ENCODE peak calls at places on chromosomes 4 and X, in four cellular contexts. U, L, P and J are unnamed samples.

GRCh38 chrX:68307767-68308166 is 125.5 kb downstream of the OPHN1 start:
- DNase-seq in U (peak; percentile 96), L (no peak), P (no peak), J (no peak)

GRCh38 chrX:8868070-8868795 is 67.0 kb upstream of the FAM9A start:
- DNase-seq in U (peak; percentile 92), L (no peak), P (no peak), J (no peak)

GRCh38 chr4:156656911-156657310 is 314.7 kb downstream of the PDGFC start:
- DNase-seq in U (no peak), L (no peak), P (no peak), J (no peak)

GRCh38 chr4:83974111-83974789 is 438.3 kb downstream of the GPAT3 start:
- DNase-seq in U (peak; percentile 76), L (no peak), P (no peak), J (no peak)

GRCh38 chr4:108030332-108030731 is 40.6 kb downstream of the HADH start:
- DNase-seq in U (peak; percentile 39), L (peak; percentile 71), P (no peak), J (no peak)

GRCh38 chrX:16826207-16826606 is 39.9 kb downstream of the TXLNG start:
- DNase-seq in U (peak; percentile 54), L (peak; percentile 66), P (no peak), J (no peak)

GRCh38 chrX:24493740-24494543 is 28.9 kb downstream of the PDK3 start:
- DNase-seq in U (peak; percentile 50), L (peak; percentile 36), P (no peak), J (no peak)

GRCh38 chr4:108830509-108831244 is 67.8 kb upstream of the ETNPPL start:
- DNase-seq in U (no peak), L (peak; percentile 53), P (peak; percentile 33), J (peak; percentile 39)

GRCh38 chrX:2449135-2449886 is 51.5 kb downstream of the DHRSX start:
- DNase-seq in U (no peak), L (no peak), P (no peak), J (no peak)

GRCh38 chrX:72122621-72123275 is 9.0 kb downstream of the RTL5 start:
- DNase-seq in U (no peak), L (no peak), P (no peak), J (no peak)

GRCh38 chr4:37542749-37543148 is 143.4 kb downstream of the RELL1 start:
- DNase-seq in U (no peak), L (no peak), P (no peak), J (no peak)

GRCh38 chr4:150160473-150160872 is 82.2 kb downstream of the DCLK2 start:
- DNase-seq in U (no peak), L (no peak), P (no peak), J (no peak)

GRCh38 chr4:94961420-94961819 is 203.7 kb downstream of the BMPR1B start:
- DNase-seq in U (no peak), L (no peak), P (no peak), J (no peak)

GRCh38 chrX:145848451-145848850 is 30.8 kb downstream of the SLITRK2 start:
- DNase-seq in U (no peak), L (peak; percentile 20), P (no peak), J (no peak)

GRCh38 chr4:23930750-23931488 is 41.1 kb upstream of the PPARGC1A start:
- DNase-seq in U (no peak), L (peak; percentile 84), P (peak; percentile 87), J (peak; percentile 83)

GRCh38 chr4:88356771-88357170 is 21.9 kb upstream of the HERC6 start:
- DNase-seq in U (no peak), L (no peak), P (no peak), J (no peak)

GRCh38 chrX:79325263-79325958 is 41.7 kb downstream of the ITM2A start:
- DNase-seq in U (peak; percentile 5), L (no peak), P (no peak), J (no peak)

DNA sequence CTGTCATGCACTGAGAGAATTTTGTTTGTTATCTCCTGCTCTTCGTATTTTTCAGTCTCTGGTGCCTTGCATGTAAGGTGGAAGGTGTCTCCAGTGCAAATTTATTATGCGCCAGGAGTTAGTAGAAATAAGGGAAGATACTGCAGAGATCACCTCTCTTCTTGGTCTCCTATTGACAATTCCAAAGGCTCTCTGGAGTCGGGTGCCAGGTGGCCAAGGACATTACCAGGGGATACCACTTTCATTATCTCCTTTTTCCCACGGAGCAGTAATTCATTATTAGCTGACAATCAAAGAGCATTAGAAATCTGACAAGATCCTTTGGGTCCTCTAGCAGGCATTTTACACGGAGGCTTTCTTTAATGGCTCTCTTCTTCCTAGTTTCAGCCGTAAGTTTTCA is 26.0 kb downstream of the ADD1 start:
- DNase-seq in U (no peak), L (no peak), P (no peak), J (no peak)
- H3K4me1 ChIP-seq in U (peaks cover 6% of the 10 kb centered on the region), L (peaks cover 67% of the 10 kb centered on the region), P (peaks cover 98% of the 10 kb centered on the region), J (peaks cover 32% of the 10 kb centered on the region)

DNA sequence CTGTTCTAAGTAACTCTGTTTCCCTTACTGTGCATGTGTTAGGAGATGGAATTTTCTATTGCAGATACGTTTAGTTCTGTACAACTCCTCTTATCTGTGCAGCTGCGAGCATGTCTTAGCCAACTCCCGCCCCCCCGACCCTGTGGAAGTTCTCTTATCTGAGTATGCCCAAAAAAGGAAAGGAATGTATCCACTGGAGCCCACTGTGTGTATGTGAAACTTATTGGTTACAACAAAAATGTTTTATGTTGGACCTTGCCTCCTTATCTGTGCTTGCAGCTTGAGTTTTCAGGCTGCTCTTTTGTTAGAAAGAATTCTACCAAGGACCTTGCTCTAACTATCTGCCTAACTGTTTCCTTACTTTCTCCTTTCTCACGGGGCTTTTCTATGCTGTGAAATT is 24.2 kb upstream of the DCAF8L2 start:
- DNase-seq in U (no peak), L (peak; percentile 39), P (no peak), J (peak; percentile 4)
- H3K27ac ChIP-seq in U (no peak overlapping the region), L (peak overlapping the region; percentile 86), P (no peak overlapping the region), J (no peak overlapping the region)

GRCh38 chrX:39771089-39771488 is 326.7 kb downstream of the BCOR start:
- DNase-seq in U (no peak), L (no peak), P (no peak), J (no peak)

GRCh38 chrX:39772057-39772832 is 325.5 kb downstream of the BCOR start:
- DNase-seq in U (peak; percentile 75), L (peak; percentile 75), P (no peak), J (no peak)

GRCh38 chrX:39773150-39773549 is 324.6 kb downstream of the BCOR start:
- DNase-seq in U (no peak), L (no peak), P (no peak), J (no peak)

GRCh38 chrX:39774804-39775112 is 323.0 kb downstream of the BCOR start:
- DNase-seq in U (no peak), L (no peak), P (no peak), J (no peak)

DNA sequence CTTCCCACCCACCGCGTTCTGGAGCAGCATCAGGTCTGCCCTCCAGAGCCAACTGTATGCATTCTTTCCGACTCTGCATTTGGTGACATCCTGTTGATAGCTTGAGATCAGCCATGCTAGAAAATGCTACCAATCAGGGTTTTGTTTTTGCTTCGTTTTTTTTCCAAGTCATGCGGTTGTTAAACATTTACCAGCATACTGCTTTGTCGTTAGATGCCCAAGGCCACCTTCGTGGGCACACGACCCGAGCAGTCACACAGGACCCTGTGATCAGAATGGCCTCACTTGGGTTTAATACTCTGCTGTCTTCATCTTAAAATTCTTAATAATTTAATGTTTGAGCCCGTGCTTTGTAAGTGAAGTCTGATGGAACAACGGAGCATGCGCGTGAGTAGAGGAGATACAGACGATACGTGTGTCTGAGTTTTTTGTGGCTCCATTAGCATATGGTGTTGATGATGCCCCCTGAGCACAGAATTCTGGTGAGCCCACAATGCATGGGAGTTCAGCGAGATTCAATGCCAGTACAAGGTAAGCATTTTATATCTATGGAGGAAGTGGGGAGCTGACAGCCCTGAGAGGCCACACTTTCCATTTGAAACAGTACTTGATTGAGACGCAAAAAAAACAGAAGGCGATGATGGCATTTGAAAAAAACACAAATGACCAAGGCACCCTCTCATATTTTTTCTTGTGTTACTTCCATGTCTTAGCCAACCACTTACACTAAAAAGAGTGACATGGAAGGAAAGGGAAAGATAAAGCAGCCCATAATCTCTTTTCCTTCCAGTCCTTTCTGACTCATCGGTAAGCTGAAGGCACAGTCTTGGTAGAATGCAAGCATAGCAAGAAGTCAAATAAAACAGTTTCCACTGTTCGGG is 323.6 kb downstream of the BCOR start:
- DNase-seq in U (no peak), L (peak; percentile 61), P (no peak), J (no peak)
- H3K4me1 ChIP-seq in U (peaks cover 16% of the 10 kb centered on the region), L (peaks cover 26% of the 10 kb centered on the region), P (no peaks in the 10 kb centered on the region), J (peaks cover 10% of the 10 kb centered on the region)

DNA sequence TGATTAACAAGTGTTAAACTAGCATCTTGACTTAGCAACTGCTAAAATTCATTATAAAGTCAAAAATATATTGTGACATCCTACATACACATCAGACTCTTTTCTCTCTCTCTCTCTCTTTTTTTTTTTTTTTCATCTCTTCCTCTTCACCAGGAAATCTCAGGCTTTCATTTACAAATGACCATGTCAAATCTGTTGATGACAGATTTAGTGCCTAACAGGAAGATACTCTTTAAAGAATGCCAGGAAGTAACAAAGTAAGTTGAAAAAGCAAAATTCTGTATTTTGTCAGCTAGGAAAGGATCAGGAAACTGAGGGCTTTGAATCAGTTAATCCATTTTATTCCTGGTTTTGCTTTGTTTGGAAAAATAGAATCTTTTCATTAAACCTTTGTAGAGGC is 365.6 kb downstream of the PCDH7 start:
- DNase-seq in U (no peak), L (no peak), P (no peak), J (no peak)
- H3K27ac ChIP-seq in U (no peak overlapping the region), L (peak overlapping the region; percentile 8), P (no peak overlapping the region), J (peak overlapping the region; percentile 18)

GRCh38 chr4:3373468-3373867 is 68.3 kb upstream of the HGFAC start:
- DNase-seq in U (no peak), L (no peak), P (no peak), J (no peak)
- H3K4me1 ChIP-seq in U (peaks cover 4% of the 10 kb centered on the region), L (peaks cover 20% of the 10 kb centered on the region), P (peaks cover 17% of the 10 kb centered on the region), J (peaks cover 49% of the 10 kb centered on the region)

DNA sequence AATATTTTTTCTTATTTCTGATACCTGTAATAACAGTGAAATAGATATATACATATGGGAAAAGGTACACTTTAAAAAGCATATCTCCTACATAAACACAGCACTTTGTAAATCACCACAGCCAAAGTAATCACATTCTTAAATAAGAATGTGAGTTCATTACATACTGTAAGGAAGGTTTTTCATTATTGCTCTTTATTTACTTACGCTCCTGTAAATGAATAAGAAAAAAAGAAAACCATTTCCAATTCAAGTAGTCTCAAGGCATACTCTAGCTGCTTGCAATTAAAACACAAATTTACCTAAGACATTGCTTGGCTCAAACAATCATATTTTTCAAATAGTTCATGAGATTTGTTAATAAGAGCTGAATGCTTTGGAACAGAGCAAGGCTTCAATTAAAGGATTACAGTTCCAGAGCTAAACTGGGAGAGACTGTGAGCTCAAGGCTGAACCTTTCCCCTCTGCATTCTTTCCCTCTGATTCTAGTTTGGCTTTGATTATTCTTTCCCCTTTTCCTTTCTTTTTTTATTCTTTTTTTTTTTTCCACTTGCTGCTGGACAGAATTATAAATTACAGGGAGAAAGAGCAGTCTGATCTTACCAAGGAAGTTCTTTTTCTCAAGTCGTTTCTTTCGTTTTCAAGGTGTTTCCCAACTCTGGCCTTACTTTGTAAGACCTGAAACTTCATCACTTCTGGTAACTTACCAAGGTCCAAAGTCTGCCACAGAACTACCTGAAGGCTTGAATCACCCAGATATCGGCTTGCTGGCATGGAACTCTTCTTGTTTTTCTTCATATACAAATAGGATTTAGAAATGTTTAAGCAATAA is 278.3 kb downstream of the INPP4B start:
- DNase-seq in U (peak; percentile 13), L (peak; percentile 60), P (no peak), J (no peak)
- H3K27ac ChIP-seq in U (no peak overlapping the region), L (peak overlapping the region; percentile 84), P (no peak overlapping the region), J (no peak overlapping the region)